ENCODE peak calls at places on chromosomes 16 and 17, in six cellular contexts. One of them, this sample, is unnamed.

GRCh38 chr16:23088018-23088417 is 61.2 kb downstream of the USP31 start:
- DNase-seq in PC-9: no peak
- DNase-seq in PC-3: no peak
- DNase-seq in HepG2: no peak
- DNase-seq in IMR-90: no peak
- DNase-seq in neural progenitor cell: no peak
- DNase-seq in this sample: no peak

GRCh38 chr16:84088695-84089395 is 27.9 kb downstream of the MBTPS1 start:
- DNase-seq in HepG2: peak
- DNase-seq in neural progenitor cell: no peak
- DNase-seq in PC-9: no peak
- DNase-seq in IMR-90: no peak
- DNase-seq in PC-3: peak
- DNase-seq in this sample: peak

GRCh38 chr17:66167189-66167815 is 24.6 kb downstream of the CEP112 start:
- DNase-seq in PC-3: no peak
- DNase-seq in IMR-90: no peak
- DNase-seq in HepG2: no peak
- DNase-seq in neural progenitor cell: no peak
- DNase-seq in PC-9: no peak
- DNase-seq in this sample: peak

GRCh38 chr16:26765087-26765486 is 301.6 kb upstream of the C16orf82 start:
- DNase-seq in IMR-90: no peak
- DNase-seq in PC-9: no peak
- DNase-seq in neural progenitor cell: peak
- DNase-seq in PC-3: no peak
- DNase-seq in HepG2: peak
- DNase-seq in this sample: no peak

GRCh38 chr16:20954574-20954973 is 54.0 kb downstream of the LYRM1 start:
- DNase-seq in PC-3: no peak
- DNase-seq in HepG2: no peak
- DNase-seq in PC-9: no peak
- DNase-seq in neural progenitor cell: no peak
- DNase-seq in IMR-90: no peak
- DNase-seq in this sample: no peak

GRCh38 chr16:69616082-69616481 is 50.3 kb downstream of the NFAT5 start:
- DNase-seq in PC-3: no peak
- DNase-seq in HepG2: no peak
- DNase-seq in neural progenitor cell: no peak
- DNase-seq in IMR-90: no peak
- DNase-seq in PC-9: no peak
- DNase-seq in this sample: no peak

GRCh38 chr17:28953444-28954118 is 2.3 kb upstream of the PHF12 start:
- DNase-seq in PC-3: peak
- DNase-seq in PC-9: no peak
- DNase-seq in IMR-90: peak
- DNase-seq in HepG2: peak
- DNase-seq in neural progenitor cell: peak
- DNase-seq in this sample: peak

GRCh38 chr16:9053006-9053601 is 38.3 kb upstream of the HAPSTR1 start:
- DNase-seq in PC-9: peak
- DNase-seq in neural progenitor cell: peak
- DNase-seq in HepG2: peak
- DNase-seq in PC-3: peak
- DNase-seq in IMR-90: peak
- DNase-seq in this sample: no peak

GRCh38 chr17:41627316-41628072 is 3.1 kb upstream of the KRT17 start:
- DNase-seq in IMR-90: no peak
- DNase-seq in neural progenitor cell: no peak
- DNase-seq in HepG2: no peak
- DNase-seq in PC-3: no peak
- DNase-seq in PC-9: no peak
- DNase-seq in this sample: no peak

GRCh38 chr16:66606000-66606751 is 1.7 kb downstream of the CMTM3 start:
- DNase-seq in neural progenitor cell: no peak
- DNase-seq in HepG2: no peak
- DNase-seq in IMR-90: no peak
- DNase-seq in PC-3: no peak
- DNase-seq in PC-9: no peak
- DNase-seq in this sample: no peak

GRCh38 chr17:15777297-15777696 is 45.2 kb downstream of the TBC1D26 start:
- DNase-seq in neural progenitor cell: no peak
- DNase-seq in HepG2: no peak
- DNase-seq in IMR-90: no peak
- DNase-seq in PC-9: no peak
- DNase-seq in PC-3: no peak
- DNase-seq in this sample: no peak

GRCh38 chr17:18191071-18191667 is 7.5 kb downstream of the ALKBH5 start:
- DNase-seq in PC-9: no peak
- DNase-seq in IMR-90: no peak
- DNase-seq in PC-3: no peak
- DNase-seq in HepG2: peak
- DNase-seq in neural progenitor cell: no peak
- DNase-seq in this sample: no peak

GRCh38 chr17:5237541-5238016 is 2.9 kb upstream of the SCIMP start:
- DNase-seq in HepG2: peak
- DNase-seq in PC-3: peak
- DNase-seq in neural progenitor cell: peak
- DNase-seq in PC-9: peak
- DNase-seq in IMR-90: peak
- DNase-seq in this sample: peak

GRCh38 chr17:18277076-18277475 is 16.6 kb downstream of the MIEF2 start:
- DNase-seq in neural progenitor cell: no peak
- DNase-seq in IMR-90: no peak
- DNase-seq in HepG2: no peak
- DNase-seq in PC-9: no peak
- DNase-seq in PC-3: no peak
- DNase-seq in this sample: no peak

GRCh38 chr16:50207652-50208051 is 54.5 kb downstream of the TENT4B start:
- DNase-seq in IMR-90: peak
- DNase-seq in neural progenitor cell: no peak
- DNase-seq in HepG2: no peak
- DNase-seq in PC-9: no peak
- DNase-seq in PC-3: peak
- DNase-seq in this sample: no peak

GRCh38 chr16:3716831-3717234 is 491 bp downstream of the TRAP1 start:
- DNase-seq in IMR-90: no peak
- DNase-seq in PC-3: peak
- DNase-seq in HepG2: no peak
- DNase-seq in neural progenitor cell: peak
- DNase-seq in PC-9: peak
- DNase-seq in this sample: peak

GRCh38 chr16:28098171-28098958 is 34.9 kb upstream of the GSG1L start:
- DNase-seq in neural progenitor cell: no peak
- DNase-seq in PC-9: no peak
- DNase-seq in IMR-90: no peak
- DNase-seq in HepG2: no peak
- DNase-seq in PC-3: no peak
- DNase-seq in this sample: no peak

GRCh38 chr17:49618112-49618611 is 42.5 kb downstream of the NXPH3 start:
- DNase-seq in PC-3: no peak
- DNase-seq in IMR-90: peak
- DNase-seq in HepG2: no peak
- DNase-seq in neural progenitor cell: no peak
- DNase-seq in PC-9: no peak
- DNase-seq in this sample: no peak

GRCh38 chr16:10941127-10941933 is 938 bp downstream of the DEXI start:
- DNase-seq in PC-9: no peak
- DNase-seq in PC-3: peak
- DNase-seq in IMR-90: no peak
- DNase-seq in HepG2: no peak
- DNase-seq in neural progenitor cell: peak
- DNase-seq in this sample: no peak

GRCh38 chr16:30372725-30373124 is 1.9 kb upstream of the MYL11 start:
- DNase-seq in PC-9: no peak
- DNase-seq in PC-3: no peak
- DNase-seq in HepG2: no peak
- DNase-seq in neural progenitor cell: no peak
- DNase-seq in IMR-90: no peak
- DNase-seq in this sample: no peak

GRCh38 chr17:60819447-60820130 is 141.9 kb downstream of the BCAS3 start:
- DNase-seq in PC-3: no peak
- DNase-seq in neural progenitor cell: no peak
- DNase-seq in IMR-90: no peak
- DNase-seq in PC-9: no peak
- DNase-seq in HepG2: no peak
- DNase-seq in this sample: no peak

GRCh38 chr17:56185491-56185890 is 32.2 kb downstream of the ANKFN1 start:
- DNase-seq in neural progenitor cell: no peak
- DNase-seq in HepG2: no peak
- DNase-seq in PC-9: no peak
- DNase-seq in IMR-90: peak
- DNase-seq in PC-3: no peak
- DNase-seq in this sample: no peak
- H2AFZ ChIP-seq in neural progenitor cell: no peak
- H2AFZ ChIP-seq in HepG2: no peak
- H2AFZ ChIP-seq in PC-9: no peak
- H2AFZ ChIP-seq in IMR-90: peak
- H2AFZ ChIP-seq in PC-3: no peak
- H2AFZ ChIP-seq in this sample: no peak

GRCh38 chr17:68790931-68791330 is 164.3 kb downstream of the ABCA8 start:
- DNase-seq in neural progenitor cell: no peak
- DNase-seq in PC-3: no peak
- DNase-seq in PC-9: no peak
- DNase-seq in HepG2: no peak
- DNase-seq in IMR-90: no peak
- DNase-seq in this sample: no peak

GRCh38 chr17:68792873-68793272 is 162.3 kb downstream of the ABCA8 start:
- DNase-seq in PC-3: no peak
- DNase-seq in neural progenitor cell: no peak
- DNase-seq in IMR-90: no peak
- DNase-seq in PC-9: no peak
- DNase-seq in HepG2: no peak
- DNase-seq in this sample: no peak

GRCh38 chr17:68792042-68792685 is 163.0 kb downstream of the ABCA8 start:
- DNase-seq in PC-9: no peak
- DNase-seq in HepG2: no peak
- DNase-seq in neural progenitor cell: no peak
- DNase-seq in PC-3: no peak
- DNase-seq in IMR-90: peak
- DNase-seq in this sample: no peak

GRCh38 chr17:68789203-68789962 is 165.8 kb downstream of the ABCA8 start:
- DNase-seq in HepG2: peak
- DNase-seq in PC-3: no peak
- DNase-seq in IMR-90: no peak
- DNase-seq in PC-9: no peak
- DNase-seq in neural progenitor cell: no peak
- DNase-seq in this sample: no peak

DNA sequence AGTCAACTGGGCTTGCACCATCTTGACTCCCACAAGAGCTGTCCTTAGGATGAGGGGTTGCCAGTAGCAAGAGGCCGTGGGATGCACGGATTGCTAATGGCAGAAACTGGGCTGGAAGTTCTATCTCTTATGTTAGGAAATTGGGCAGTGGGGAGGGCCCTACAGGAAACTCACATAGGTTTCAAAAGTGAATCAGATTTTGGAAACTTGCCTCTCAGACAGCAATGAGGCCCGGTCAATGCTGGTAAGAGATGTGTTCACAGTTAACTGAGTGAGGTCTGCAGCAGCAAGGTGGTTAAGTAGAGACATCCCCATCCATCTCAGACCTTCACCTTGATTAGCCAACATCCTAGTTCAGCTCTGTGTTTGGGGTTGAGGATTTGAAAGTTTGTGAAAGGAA is 164.7 kb downstream of the ABCA8 start:
- DNase-seq in neural progenitor cell: no peak
- DNase-seq in PC-3: no peak
- DNase-seq in PC-9: no peak
- DNase-seq in HepG2: no peak
- DNase-seq in IMR-90: no peak
- DNase-seq in this sample: no peak
- H2AFZ ChIP-seq in neural progenitor cell: no peak
- H2AFZ ChIP-seq in PC-3: no peak
- H2AFZ ChIP-seq in PC-9: no peak
- H2AFZ ChIP-seq in HepG2: no peak
- H2AFZ ChIP-seq in IMR-90: peak
- H2AFZ ChIP-seq in this sample: no peak

GRCh38 chr17:50918071-50918932 is 52.1 kb upstream of the TOB1 start:
- DNase-seq in PC-3: no peak
- DNase-seq in IMR-90: no peak
- DNase-seq in PC-9: no peak
- DNase-seq in neural progenitor cell: no peak
- DNase-seq in HepG2: no peak
- DNase-seq in this sample: no peak

GRCh38 chr17:50917418-50917743 is 51.2 kb upstream of the TOB1 start:
- DNase-seq in PC-9: no peak
- DNase-seq in neural progenitor cell: peak
- DNase-seq in PC-3: no peak
- DNase-seq in IMR-90: no peak
- DNase-seq in HepG2: no peak
- DNase-seq in this sample: no peak

GRCh38 chr17:50916026-50916707 is 50.0 kb upstream of the TOB1 start:
- DNase-seq in PC-3: peak
- DNase-seq in neural progenitor cell: no peak
- DNase-seq in HepG2: no peak
- DNase-seq in IMR-90: peak
- DNase-seq in PC-9: peak
- DNase-seq in this sample: no peak

GRCh38 chr17:50918933-50919296 is 52.8 kb upstream of the TOB1 start:
- DNase-seq in PC-3: no peak
- DNase-seq in IMR-90: peak
- DNase-seq in neural progenitor cell: no peak
- DNase-seq in PC-9: no peak
- DNase-seq in HepG2: no peak
- DNase-seq in this sample: no peak

GRCh38 chr17:50916708-50917417 is 50.7 kb upstream of the TOB1 start:
- DNase-seq in IMR-90: no peak
- DNase-seq in PC-3: no peak
- DNase-seq in neural progenitor cell: no peak
- DNase-seq in HepG2: no peak
- DNase-seq in PC-9: no peak
- DNase-seq in this sample: no peak
- H2AFZ ChIP-seq in IMR-90: no peak
- H2AFZ ChIP-seq in PC-3: no peak
- H2AFZ ChIP-seq in neural progenitor cell: no peak
- H2AFZ ChIP-seq in HepG2: no peak
- H2AFZ ChIP-seq in PC-9: no peak
- H2AFZ ChIP-seq in this sample: no peak

DNA sequence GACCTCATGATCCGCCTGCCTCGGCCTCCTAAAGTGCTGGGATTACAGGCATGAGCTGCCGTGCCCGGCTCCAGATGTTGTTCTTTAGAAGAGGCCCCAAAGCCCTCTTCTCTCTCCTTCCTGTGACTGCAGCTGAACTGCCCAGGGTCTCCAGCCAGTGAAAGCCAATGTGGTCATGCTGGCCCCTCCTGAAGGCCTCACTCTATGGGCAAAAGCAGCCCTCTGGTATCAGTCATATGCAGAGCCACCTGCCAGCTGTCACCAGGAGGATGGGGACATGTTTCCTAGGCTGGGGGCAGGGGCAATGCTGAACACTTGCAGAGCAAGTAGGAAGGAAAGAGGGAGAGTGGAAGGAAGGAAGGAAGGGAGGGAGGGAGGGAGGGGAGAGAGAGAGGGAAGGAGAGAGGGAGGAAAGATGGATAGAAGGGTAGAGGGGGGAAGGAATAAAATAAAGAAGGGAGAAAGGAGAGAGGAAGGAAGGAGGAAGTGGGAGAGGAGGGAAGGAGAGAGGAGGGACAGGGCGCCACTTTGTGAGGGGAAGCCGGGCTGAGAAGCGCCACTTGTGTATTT is 36.0 kb downstream of the SOCS3 start:
- DNase-seq in HepG2: no peak
- DNase-seq in PC-3: no peak
- DNase-seq in PC-9: no peak
- DNase-seq in neural progenitor cell: no peak
- DNase-seq in IMR-90: no peak
- DNase-seq in this sample: no peak
- H2AFZ ChIP-seq in HepG2: no peak
- H2AFZ ChIP-seq in PC-3: no peak
- H2AFZ ChIP-seq in PC-9: no peak
- H2AFZ ChIP-seq in neural progenitor cell: no peak
- H2AFZ ChIP-seq in IMR-90: peak
- H2AFZ ChIP-seq in this sample: no peak

This sample was measured in MM.1S.